ENCODE peak calls at places on chromosomes 3 and 15, in eight cellular contexts. A, G, U, P, X, H, W and M are unnamed samples.

GRCh38 chr3:136910697-136911096 is 47.1 kb upstream of the IL20RB start:
- DNase-seq in P (no peak), W (no peak), G (no peak), U (no peak), H (no peak), A (no peak), X (no peak), M (no peak)

GRCh38 chr15:101425787-101426365 is 63.6 kb downstream of the PCSK6 start:
- DNase-seq in P (no peak), A (no peak), X (no peak), U (no peak), H (no peak), W (no peak), G (no peak), M (no peak)

GRCh38 chr3:113054552-113054951 is 63.8 kb downstream of the GTPBP8 start:
- DNase-seq in U (no peak), A (no peak), G (no peak), H (no peak), X (peak), P (no peak), W (no peak), M (no peak)

GRCh38 chr3:193731656-193732055 is 138.6 kb downstream of the OPA1 start:
- DNase-seq in P (no peak), H (no peak), W (no peak), X (no peak), U (no peak), A (no peak), G (no peak), M (no peak)

GRCh38 chr3:5466752-5467151 is 279.2 kb downstream of the EDEM1 start:
- DNase-seq in A (no peak), H (no peak), U (no peak), G (no peak), P (no peak), W (no peak), X (no peak), M (no peak)

GRCh38 chr3:183472155-183472554 is 43.7 kb upstream of the MCF2L2 start:
- DNase-seq in A (no peak), P (no peak), X (no peak), G (no peak), W (no peak), U (no peak), H (no peak), M (no peak)

GRCh38 chr3:4704552-4704951 is 211.4 kb downstream of the ITPR1 start:
- DNase-seq in A (no peak), W (no peak), P (no peak), U (no peak), X (no peak), H (no peak), G (peak), M (no peak)

GRCh38 chr15:66094331-66094730 is 159.2 kb downstream of the MEGF11 start:
- DNase-seq in H (no peak), P (no peak), U (no peak), A (peak), X (no peak), G (no peak), W (no peak), M (peak)

GRCh38 chr3:10160346-10160745 is 4.4 kb upstream of the IRAK2 start:
- DNase-seq in X (no peak), G (peak), P (no peak), A (no peak), U (no peak), W (no peak), H (no peak), M (no peak)

GRCh38 chr15:96171271-96171739 is 159.2 kb upstream of the NR2F2 start:
- DNase-seq in A (no peak), X (no peak), P (no peak), G (no peak), W (no peak), H (no peak), U (no peak), M (no peak)

GRCh38 chr15:74956648-74957300 is at the start of gene RPP25:
- DNase-seq in G (peak), U (peak), A (peak), P (peak), X (peak), W (peak), H (peak), M (peak)

GRCh38 chr3:15948403-15948802 is 150.6 kb upstream of the ANKRD28 start:
- DNase-seq in W (no peak), P (no peak), U (no peak), X (no peak), A (no peak), H (no peak), G (no peak), M (no peak)

GRCh38 chr3:23888617-23889228 is 28.1 kb downstream of the NKIRAS1 start:
- DNase-seq in H (peak), X (peak), P (no peak), W (peak), A (peak), G (peak), U (no peak), M (peak)

GRCh38 chr15:87144775-87145174 is 1065.1 kb downstream of the AGBL1 start:
- DNase-seq in W (no peak), P (no peak), A (peak), G (no peak), H (no peak), U (peak), X (peak), M (peak)

GRCh38 chr3:50167069-50167781 is 12.1 kb downstream of the SEMA3F start:
- DNase-seq in W (peak), A (no peak), G (no peak), H (no peak), P (no peak), U (no peak), X (peak), M (no peak)

GRCh38 chr15:74159773-74160172 is 13.7 kb upstream of the ISLR start:
- DNase-seq in H (no peak), A (no peak), G (no peak), W (no peak), P (no peak), U (peak), X (no peak), M (no peak)

GRCh38 chr15:36109943-36110658 is 469.3 kb upstream of the CDIN1 start:
- DNase-seq in U (no peak), P (no peak), H (no peak), X (peak), W (no peak), G (no peak), A (no peak), M (no peak)

GRCh38 chr3:177776656-177777055 is 579.4 kb upstream of the TBL1XR1 start:
- DNase-seq in G (no peak), X (peak), P (no peak), W (no peak), U (no peak), H (no peak), A (no peak), M (no peak)

GRCh38 chr3:186772886-186773417 is 10.4 kb upstream of the EIF4A2 start:
- DNase-seq in P (no peak), X (no peak), G (no peak), U (peak), W (peak), H (no peak), A (no peak), M (no peak)

GRCh38 chr15:58805095-58805494 is 34.0 kb downstream of the MINDY2 start:
- DNase-seq in U (no peak), A (no peak), P (no peak), H (no peak), G (no peak), W (no peak), X (peak), M (no peak)